ENCODE peak calls at places on chromosomes 1 and 21, in ten cellular contexts. K, Y, M, F, C, X, P, O, A and W are unnamed samples.

GRCh38 chr21:23837564-23837963 is 1769.7 kb downstream of the MRPL39 start:
- DNase-seq in K (no peak), Y (no peak), M (no peak), F (no peak), C (no peak), X (no peak), P (no peak), O (no peak), A (no peak), W (no peak)

GRCh38 chr1:2372551-2373490 is 18.5 kb downstream of the MORN1 start:
- DNase-seq in K (no peak), Y (peak), M (no peak), F (no peak), C (no peak), X (no peak), P (no peak), O (no peak), A (no peak), W (no peak)

GRCh38 chr1:206772228-206773002 is at the start of gene IL10:
- DNase-seq in K (no peak), Y (peak), M (no peak), F (no peak), C (no peak), X (no peak), P (no peak), O (no peak), A (no peak), W (no peak)

GRCh38 chr1:156898151-156898550 is 4.6 kb downstream of the PEAR1 start:
- DNase-seq in K (no peak), Y (no peak), M (no peak), F (no peak), C (no peak), X (no peak), P (no peak), O (no peak), A (peak), W (no peak)

GRCh38 chr1:223492044-223492443 is 98.8 kb downstream of the CCDC185 start:
- DNase-seq in K (no peak), Y (no peak), M (no peak), F (no peak), C (no peak), X (no peak), P (no peak), O (no peak), A (no peak), W (no peak)

GRCh38 chr1:17957588-17958267 is 149.9 kb upstream of the IGSF21 start:
- DNase-seq in K (peak), Y (peak), M (no peak), F (no peak), C (no peak), X (no peak), P (no peak), O (no peak), A (no peak), W (no peak)

GRCh38 chr1:112144738-112145426 is 155.4 kb upstream of the KCND3 start:
- DNase-seq in K (no peak), Y (no peak), M (no peak), F (no peak), C (peak), X (no peak), P (no peak), O (no peak), A (no peak), W (no peak)

GRCh38 chr1:154478639-154479038 is 23.4 kb upstream of the TDRD10 start:
- DNase-seq in K (no peak), Y (no peak), M (no peak), F (no peak), C (no peak), X (no peak), P (no peak), O (no peak), A (no peak), W (no peak)

GRCh38 chr1:162179121-162179520 is 109.6 kb downstream of the NOS1AP start:
- DNase-seq in K (no peak), Y (no peak), M (no peak), F (no peak), C (no peak), X (no peak), P (no peak), O (no peak), A (no peak), W (no peak)

GRCh38 chr1:29682918-29683314 is 446.6 kb downstream of the PTPRU start:
- DNase-seq in K (no peak), Y (no peak), M (no peak), F (no peak), C (no peak), X (no peak), P (no peak), O (no peak), A (no peak), W (no peak)

GRCh38 chr1:233075045-233075444 is 124.6 kb downstream of the NTPCR start:
- DNase-seq in K (peak), Y (no peak), M (no peak), F (no peak), C (no peak), X (no peak), P (no peak), O (no peak), A (no peak), W (no peak)

GRCh38 chr1:1021860-1022259 is 1.9 kb downstream of the AGRN start:
- DNase-seq in K (no peak), Y (no peak), M (no peak), F (no peak), C (no peak), X (no peak), P (no peak), O (no peak), A (peak), W (no peak)

GRCh38 chr1:227532019-227532619 is 31.2 kb upstream of the ZNF678 start:
- DNase-seq in K (no peak), Y (no peak), M (no peak), F (no peak), C (no peak), X (no peak), P (no peak), O (no peak), A (no peak), W (no peak)

GRCh38 chr1:183881387-183882084 is 76.6 kb downstream of the RGL1 start:
- DNase-seq in K (peak), Y (no peak), M (no peak), F (no peak), C (peak), X (no peak), P (no peak), O (no peak), A (peak), W (no peak)

GRCh38 chr1:11881749-11882441 is 23.1 kb upstream of the NPPB start:
- DNase-seq in K (no peak), Y (no peak), M (no peak), F (no peak), C (no peak), X (no peak), P (no peak), O (no peak), A (no peak), W (no peak)

GRCh38 chr1:63701187-63701586 is 72.6 kb upstream of the ROR1 start:
- DNase-seq in K (no peak), Y (no peak), M (no peak), F (no peak), C (no peak), X (no peak), P (no peak), O (no peak), A (no peak), W (no peak)

GRCh38 chr1:188314557-188315137 is 1485.9 kb downstream of the PLA2G4A start:
- DNase-seq in K (no peak), Y (no peak), M (no peak), F (no peak), C (no peak), X (no peak), P (no peak), O (no peak), A (no peak), W (no peak)

GRCh38 chr1:5877001-5877400 is 115.2 kb downstream of the NPHP4 start:
- DNase-seq in K (no peak), Y (no peak), M (no peak), F (no peak), C (no peak), X (no peak), P (no peak), O (no peak), A (no peak), W (no peak)

GRCh38 chr1:19809044-19809750 is 5.9 kb downstream of the RNF186 start:
- DNase-seq in K (no peak), Y (no peak), M (no peak), F (no peak), C (no peak), X (no peak), P (no peak), O (no peak), A (no peak), W (no peak)